ENCODE peak calls at places on chromosomes 3 and 15, in ten cellular contexts. H is NCI-H2171; U is astrocyte of the spinal cord; W is T-helper 1 cell; V is activated CD4-positive, alpha-beta T cell treated with anti-CD3 and anti-CD28 coated beads for 48 hours; A is LoVo; T is adrenal gland; S is natural killer cell; L is stimulated activated CD8-positive, alpha-beta memory T cell treated with anti-CD3 and anti-CD28 coated beads, Interleukin-15, amount 100 ng/mL, for 1 hour; Z is caudate nucleus. C is an unnamed sample.

GRCh38 chr3:119635719-119636118 is 24.7 kb downstream of the POPDC2 start:
- DNase-seq in H (no peak), U (no peak), W (no peak), V (no peak), A (no peak), T (no peak), S (no peak), L (no peak), Z (no peak), C (no peak)

GRCh38 chr15:77021803-77022381 is 27.0 kb downstream of the PSTPIP1 start:
- DNase-seq in H (no peak), U (peak), W (no peak), V (peak), A (no peak), T (no peak), S (peak), L (no peak), Z (no peak), C (no peak)

GRCh38 chr15:26260517-26261133 is 397.5 kb upstream of the ATP10A start:
- DNase-seq in H (no peak), U (no peak), W (no peak), V (peak), A (peak), T (peak), S (no peak), L (no peak), Z (peak), C (no peak)

GRCh38 chr3:64408770-64409169 is 183.5 kb upstream of the PRICKLE2 start:
- DNase-seq in H (no peak), U (no peak), W (no peak), V (no peak), A (no peak), T (no peak), S (no peak), L (no peak), Z (no peak), C (no peak)

GRCh38 chr3:129383292-129383860 is 45.1 kb downstream of the EFCAB12 start:
- DNase-seq in H (peak), U (peak), W (no peak), V (peak), A (peak), T (peak), S (no peak), L (peak), Z (no peak), C (peak)

GRCh38 chr3:170499562-170500156 is 81.0 kb downstream of the CLDN11 start:
- DNase-seq in H (no peak), U (peak), W (no peak), V (peak), A (peak), T (peak), S (no peak), L (no peak), Z (no peak), C (no peak)

GRCh38 chr15:31332020-31332680 is 5.5 kb downstream of the KLF13 start:
- DNase-seq in H (no peak), U (no peak), W (no peak), V (no peak), A (no peak), T (no peak), S (no peak), L (no peak), Z (no peak), C (no peak)

GRCh38 chr15:79294075-79294474 is 11.6 kb downstream of the ANKRD34C start:
- DNase-seq in H (no peak), U (no peak), W (no peak), V (no peak), A (no peak), T (no peak), S (no peak), L (no peak), Z (no peak), C (no peak)

GRCh38 chr3:55662683-55663082 is 175.6 kb upstream of the WNT5A start:
- DNase-seq in H (no peak), U (peak), W (no peak), V (no peak), A (no peak), T (no peak), S (no peak), L (no peak), Z (no peak), C (no peak)

GRCh38 chr3:22161315-22161714 is 410.3 kb upstream of the ZNF385D start:
- DNase-seq in H (no peak), U (no peak), W (no peak), V (no peak), A (no peak), T (no peak), S (no peak), L (no peak), Z (no peak), C (no peak)

GRCh38 chr3:191238321-191238817 is 39.3 kb downstream of the OSTN start:
- DNase-seq in H (no peak), U (peak), W (no peak), V (no peak), A (peak), T (no peak), S (no peak), L (no peak), Z (no peak), C (no peak)

GRCh38 chr3:36911990-36912804 is 32.7 kb downstream of the TRANK1 start:
- DNase-seq in H (no peak), U (peak), W (no peak), V (peak), A (peak), T (no peak), S (no peak), L (no peak), Z (no peak), C (peak)

GRCh38 chr3:59938857-59939256 is 889.0 kb upstream of the CFAP20DC start:
- DNase-seq in H (no peak), U (no peak), W (no peak), V (no peak), A (no peak), T (no peak), S (no peak), L (no peak), Z (no peak), C (no peak)

GRCh38 chr3:176855901-176856486 is 341.3 kb downstream of the TBL1XR1 start:
- DNase-seq in H (no peak), U (no peak), W (no peak), V (no peak), A (no peak), T (no peak), S (no peak), L (no peak), Z (no peak), C (no peak)

GRCh38 chr3:9156604-9157003 is 92.8 kb downstream of the SRGAP3 start:
- DNase-seq in H (no peak), U (no peak), W (no peak), V (no peak), A (no peak), T (no peak), S (no peak), L (no peak), Z (no peak), C (no peak)

GRCh38 chr3:66338927-66339326 is 118.1 kb downstream of the SLC25A26 start:
- DNase-seq in H (no peak), U (peak), W (no peak), V (no peak), A (no peak), T (no peak), S (no peak), L (no peak), Z (no peak), C (no peak)

GRCh38 chr15:55403531-55403930 is 4.6 kb downstream of the CCPG1 start:
- DNase-seq in H (no peak), U (peak), W (no peak), V (no peak), A (peak), T (no peak), S (no peak), L (no peak), Z (no peak), C (no peak)

GRCh38 chr15:81296673-81297072 is 27.3 kb downstream of the STARD5 start:
- DNase-seq in H (no peak), U (no peak), W (peak), V (peak), A (no peak), T (no peak), S (peak), L (peak), Z (no peak), C (no peak)

GRCh38 chr3:73697020-73697419 is 72.3 kb upstream of the PDZRN3 start:
- DNase-seq in H (no peak), U (no peak), W (no peak), V (no peak), A (no peak), T (no peak), S (no peak), L (no peak), Z (no peak), C (no peak)

GRCh38 chr3:102230057-102230456 is 204.8 kb upstream of the ZPLD1 start:
- DNase-seq in H (no peak), U (no peak), W (no peak), V (no peak), A (no peak), T (no peak), S (no peak), L (no peak), Z (no peak), C (no peak)

GRCh38 chr3:128814514-128815317 is 64.7 kb upstream of the ACAD9 start:
- DNase-seq in H (no peak), U (no peak), W (no peak), V (no peak), A (no peak), T (no peak), S (no peak), L (no peak), Z (no peak), C (no peak)

C was measured in kidney epithelial cell.